ENCODE peak calls at places on chromosomes 13 and 19, in ten cellular contexts. Y is IMR-90, Q is GM12878, V is uterus, L is tibial nerve, P is A549, T is body of pancreas, E is heart left ventricle, X is spleen, D is transverse colon. W is an unnamed sample.
A peak's percentile ranks its signal among the peaks of the same experiment; 100 is the strongest.

GRCh38 chr19:42468273-42468796 is 25.6 kb upstream of the CXCL17 start:
- DNase-seq in Y (peak; percentile 62), Q (no peak), V (no peak), L (no peak), P (no peak), T (no peak), E (no peak), X (no peak), D (peak; percentile 68), W (no peak)

GRCh38 chr19:52554216-52554971 is 15.7 kb upstream of the ZNF701 start:
- DNase-seq in Y (no peak), Q (no peak), V (no peak), L (no peak), P (no peak), T (no peak), E (no peak), X (no peak), D (no peak), W (no peak)

GRCh38 chr19:35349614-35350521 is 2.2 kb downstream of the FFAR1 start:
- DNase-seq in Y (no peak), Q (no peak), V (no peak), L (no peak), P (no peak), T (peak; percentile 8), E (no peak), X (peak; percentile 82), D (no peak), W (no peak)

GRCh38 chr13:60509601-60510386 is 112.8 kb downstream of the TDRD3 start:
- DNase-seq in Y (peak; percentile 1), Q (no peak), V (no peak), L (no peak), P (no peak), T (no peak), E (no peak), X (no peak), D (no peak), W (no peak)

GRCh38 chr13:99425485-99426341 is 75.6 kb upstream of the TM9SF2 start:
- DNase-seq in Y (no peak), Q (peak; percentile 90), V (no peak), L (no peak), P (no peak), T (no peak), E (no peak), X (peak; percentile 92), D (peak; percentile 64), W (peak; percentile 11)

GRCh38 chr13:23960566-23961156 is 63.4 kb upstream of the C1QTNF9B start:
- DNase-seq in Y (peak; percentile 60), Q (no peak), V (no peak), L (peak; percentile 14), P (no peak), T (no peak), E (no peak), X (no peak), D (no peak), W (no peak)

GRCh38 chr13:20219585-20219984 is 12.5 kb downstream of the GJB6 start:
- DNase-seq in Y (no peak), Q (peak; percentile 23), V (no peak), L (no peak), P (no peak), T (no peak), E (no peak), X (no peak), D (no peak), W (no peak)

GRCh38 chr19:33467851-33468250 is 53.7 kb downstream of the PEPD start:
- DNase-seq in Y (no peak), Q (no peak), V (no peak), L (no peak), P (no peak), T (no peak), E (peak; percentile 3), X (peak; percentile 57), D (no peak), W (no peak)

GRCh38 chr13:100803091-100803490 is 128.5 kb upstream of the TMTC4 start:
- DNase-seq in Y (no peak), Q (no peak), V (no peak), L (no peak), P (no peak), T (no peak), E (no peak), X (no peak), D (no peak), W (no peak)

GRCh38 chr13:103976371-103976770 is 910.2 kb upstream of the SLC10A2 start:
- DNase-seq in Y (no peak), Q (no peak), V (no peak), L (no peak), P (no peak), T (no peak), E (no peak), X (no peak), D (no peak), W (no peak)

GRCh38 chr19:1255186-1256161 is 7.1 kb downstream of the MIDN start:
- DNase-seq in Y (no peak), Q (no peak), V (no peak), L (no peak), P (no peak), T (no peak), E (no peak), X (peak; percentile 85), D (peak; percentile 19), W (no peak)

GRCh38 chr19:29855087-29855486 is 43.3 kb downstream of the CCNE1 start:
- DNase-seq in Y (no peak), Q (no peak), V (no peak), L (no peak), P (no peak), T (no peak), E (no peak), X (no peak), D (no peak), W (no peak)

DNA sequence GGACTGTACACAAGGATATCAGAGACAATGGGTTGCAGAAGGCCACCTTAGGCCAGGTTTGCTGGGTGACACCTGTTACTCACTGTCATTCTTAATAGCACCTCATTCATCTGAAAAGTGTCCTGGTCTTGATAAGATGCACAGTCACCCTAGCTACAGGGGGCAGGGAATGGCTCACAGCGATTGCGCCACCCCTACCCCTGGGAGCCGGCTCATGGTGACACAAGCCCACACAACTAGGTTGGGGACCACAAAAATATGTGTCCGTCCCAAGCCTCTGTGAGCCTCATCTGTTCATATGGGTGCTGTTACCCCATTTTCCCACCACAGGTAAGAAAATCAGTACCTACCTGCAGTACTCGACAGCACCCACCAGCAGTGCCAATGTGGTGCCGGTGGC is 23.4 kb downstream of the MED26 start:
- DNase-seq in Y (no peak), Q (no peak), V (no peak), L (no peak), P (no peak), T (no peak), E (no peak), X (no peak), D (no peak), W (no peak)
- H3K4me1 ChIP-seq in Y (peaks cover 13% of the 10 kb centered on the region), Q (peaks cover 32% of the 10 kb centered on the region), V (peaks cover 3% of the 10 kb centered on the region), L (no peaks in the 10 kb centered on the region), P (no peaks in the 10 kb centered on the region), T (peaks cover 64% of the 10 kb centered on the region), E (peaks cover 82% of the 10 kb centered on the region), X (peaks cover 64% of the 10 kb centered on the region), D (peaks cover 21% of the 10 kb centered on the region), W (peaks cover 3% of the 10 kb centered on the region)

GRCh38 chr19:44808463-44809371 is at the start of gene BCAM:
- DNase-seq in Y (peak; percentile 54), Q (no peak), V (peak; percentile 83), L (peak; percentile 57), P (peak; percentile 93), T (peak; percentile 90), E (peak; percentile 90), X (peak; percentile 85), D (peak; percentile 70), W (no peak)
- TF ChIP-seq POLR2A in Y (no peak), Q (no peak), V (peak; percentile 51), L (peak; percentile 32), P (peak; percentile 76), T (peak; percentile 73), E (peak; percentile 68), X (no peak), D (no peak), W (no peak)

GRCh38 chr19:39446365-39447084 is 1.1 kb downstream of the SUPT5H start:
- DNase-seq in Y (no peak), Q (no peak), V (no peak), L (no peak), P (no peak), T (no peak), E (no peak), X (no peak), D (no peak), W (no peak)
- H3K4me1 ChIP-seq in Y (peaks cover 5% of the 10 kb centered on the region), Q (peaks cover 28% of the 10 kb centered on the region), V (no peaks in the 10 kb centered on the region), L (peaks cover 7% of the 10 kb centered on the region), P (peaks cover 26% of the 10 kb centered on the region), T (peaks cover 47% of the 10 kb centered on the region), E (peaks cover 39% of the 10 kb centered on the region), X (peaks cover 69% of the 10 kb centered on the region), D (peaks cover 13% of the 10 kb centered on the region), W (peaks cover 64% of the 10 kb centered on the region)

GRCh38 chr19:44741258-44741731 is 7.2 kb upstream of the BCL3 start:
- DNase-seq in Y (no peak), Q (no peak), V (no peak), L (no peak), P (no peak), T (peak; percentile 48), E (no peak), X (no peak), D (peak; percentile 28), W (no peak)

GRCh38 chr19:44738603-44739585 is 9.6 kb upstream of the BCL3 start:
- DNase-seq in Y (no peak), Q (no peak), V (no peak), L (no peak), P (peak; percentile 89), T (peak; percentile 71), E (no peak), X (peak; percentile 80), D (peak; percentile 49), W (no peak)

GRCh38 chr19:44745386-44745831 is 3.1 kb upstream of the BCL3 start:
- DNase-seq in Y (peak; percentile 80), Q (no peak), V (peak; percentile 85), L (peak; percentile 61), P (peak; percentile 80), T (peak; percentile 38), E (peak; percentile 83), X (peak; percentile 84), D (peak; percentile 82), W (no peak)

GRCh38 chr19:44740351-44740824 is 8.1 kb upstream of the BCL3 start:
- DNase-seq in Y (no peak), Q (no peak), V (no peak), L (no peak), P (no peak), T (no peak), E (no peak), X (no peak), D (no peak), W (no peak)

GRCh38 chr19:44741841-44742352 is 6.6 kb upstream of the BCL3 start:
- DNase-seq in Y (peak; percentile 100), Q (no peak), V (peak; percentile 99), L (peak; percentile 98), P (peak; percentile 97), T (peak; percentile 100), E (peak; percentile 97), X (peak; percentile 94), D (peak; percentile 97), W (peak; percentile 65)
- TF ChIP-seq POLR2A in Y (peak; percentile 75), Q (no peak), V (peak; percentile 26), L (no peak), P (peak; percentile 39), T (peak; percentile 62), E (peak; percentile 50), X (no peak), D (peak; percentile 69), W (no peak)